ENCODE peak calls at places on chromosomes 7 and 10, in nine cellular contexts. One of them, this sample, is unnamed. For H3K27me3, the result is how much of the 10 kb centered on the place peaks cover.

GRCh38 chr10:34031410-34031809 is 696.9 kb upstream of the NRP1 start:
- DNase-seq in ovary: no peak
- DNase-seq in K562: no peak
- DNase-seq in esophagus muscularis mucosa: peak
- DNase-seq in transverse colon: peak
- DNase-seq in SK-N-SH: no peak
- DNase-seq in H1: no peak
- DNase-seq in upper lobe of left lung: no peak
- DNase-seq in tibial nerve: peak
- DNase-seq in this sample: no peak

GRCh38 chr10:103731609-103732270 is 123.6 kb downstream of the SH3PXD2A start:
- DNase-seq in ovary: no peak
- DNase-seq in K562: no peak
- DNase-seq in esophagus muscularis mucosa: no peak
- DNase-seq in transverse colon: no peak
- DNase-seq in SK-N-SH: no peak
- DNase-seq in H1: no peak
- DNase-seq in upper lobe of left lung: no peak
- DNase-seq in tibial nerve: no peak
- DNase-seq in this sample: no peak

GRCh38 chr10:71747808-71748523 is 25.4 kb downstream of the VSIR start:
- DNase-seq in ovary: no peak
- DNase-seq in K562: no peak
- DNase-seq in esophagus muscularis mucosa: no peak
- DNase-seq in transverse colon: peak
- DNase-seq in SK-N-SH: no peak
- DNase-seq in H1: no peak
- DNase-seq in upper lobe of left lung: no peak
- DNase-seq in tibial nerve: no peak
- DNase-seq in this sample: no peak

GRCh38 chr7:132298782-132299181 is 277.5 kb downstream of the PLXNA4 start:
- DNase-seq in ovary: no peak
- DNase-seq in K562: no peak
- DNase-seq in esophagus muscularis mucosa: no peak
- DNase-seq in transverse colon: no peak
- DNase-seq in SK-N-SH: no peak
- DNase-seq in H1: no peak
- DNase-seq in upper lobe of left lung: no peak
- DNase-seq in tibial nerve: no peak
- DNase-seq in this sample: no peak

GRCh38 chr10:53770903-53771302 is 998.3 kb upstream of the MBL2 start:
- DNase-seq in ovary: no peak
- DNase-seq in K562: no peak
- DNase-seq in esophagus muscularis mucosa: no peak
- DNase-seq in transverse colon: no peak
- DNase-seq in SK-N-SH: peak
- DNase-seq in H1: no peak
- DNase-seq in upper lobe of left lung: no peak
- DNase-seq in tibial nerve: no peak
- DNase-seq in this sample: no peak

GRCh38 chr10:62638062-62638477 is 166.4 kb upstream of the ADO start:
- DNase-seq in ovary: no peak
- DNase-seq in K562: no peak
- DNase-seq in esophagus muscularis mucosa: no peak
- DNase-seq in transverse colon: no peak
- DNase-seq in SK-N-SH: no peak
- DNase-seq in H1: no peak
- DNase-seq in upper lobe of left lung: no peak
- DNase-seq in tibial nerve: peak
- DNase-seq in this sample: no peak

GRCh38 chr10:105950410-105950809 is 1214.1 kb downstream of the SORCS1 start:
- DNase-seq in ovary: no peak
- DNase-seq in K562: peak
- DNase-seq in esophagus muscularis mucosa: no peak
- DNase-seq in transverse colon: peak
- DNase-seq in SK-N-SH: peak
- DNase-seq in H1: no peak
- DNase-seq in upper lobe of left lung: no peak
- DNase-seq in tibial nerve: peak
- DNase-seq in this sample: peak

GRCh38 chr10:117539271-117539876 is 3.2 kb upstream of the EMX2 start:
- DNase-seq in ovary: no peak
- DNase-seq in K562: no peak
- DNase-seq in esophagus muscularis mucosa: no peak
- DNase-seq in transverse colon: no peak
- DNase-seq in SK-N-SH: no peak
- DNase-seq in H1: no peak
- DNase-seq in upper lobe of left lung: no peak
- DNase-seq in tibial nerve: no peak
- DNase-seq in this sample: no peak

GRCh38 chr7:69722836-69723235 is 124.6 kb downstream of the AUTS2 start:
- DNase-seq in ovary: no peak
- DNase-seq in K562: no peak
- DNase-seq in esophagus muscularis mucosa: no peak
- DNase-seq in transverse colon: no peak
- DNase-seq in SK-N-SH: no peak
- DNase-seq in H1: no peak
- DNase-seq in upper lobe of left lung: no peak
- DNase-seq in tibial nerve: no peak
- DNase-seq in this sample: no peak

GRCh38 chr7:17680943-17681351 is 259.3 kb downstream of the SNX13 start:
- DNase-seq in ovary: no peak
- DNase-seq in K562: no peak
- DNase-seq in esophagus muscularis mucosa: no peak
- DNase-seq in transverse colon: no peak
- DNase-seq in SK-N-SH: no peak
- DNase-seq in H1: no peak
- DNase-seq in upper lobe of left lung: no peak
- DNase-seq in tibial nerve: no peak
- DNase-seq in this sample: no peak

GRCh38 chr10:10824611-10825148 is 193.0 kb upstream of the CELF2 start:
- DNase-seq in ovary: peak
- DNase-seq in K562: no peak
- DNase-seq in esophagus muscularis mucosa: no peak
- DNase-seq in transverse colon: peak
- DNase-seq in SK-N-SH: no peak
- DNase-seq in H1: no peak
- DNase-seq in upper lobe of left lung: no peak
- DNase-seq in tibial nerve: peak
- DNase-seq in this sample: no peak

GRCh38 chr10:68628576-68629127 is 68.5 kb downstream of the TET1 start:
- DNase-seq in ovary: no peak
- DNase-seq in K562: no peak
- DNase-seq in esophagus muscularis mucosa: no peak
- DNase-seq in transverse colon: peak
- DNase-seq in SK-N-SH: no peak
- DNase-seq in H1: no peak
- DNase-seq in upper lobe of left lung: no peak
- DNase-seq in tibial nerve: no peak
- DNase-seq in this sample: no peak

GRCh38 chr7:66974986-66975590 is 20.3 kb downstream of the SBDS start:
- DNase-seq in ovary: no peak
- DNase-seq in K562: peak
- DNase-seq in esophagus muscularis mucosa: no peak
- DNase-seq in transverse colon: no peak
- DNase-seq in SK-N-SH: no peak
- DNase-seq in H1: no peak
- DNase-seq in upper lobe of left lung: peak
- DNase-seq in tibial nerve: no peak
- DNase-seq in this sample: no peak
- TF ChIP-seq EP300 in ovary: no peak
- TF ChIP-seq EP300 in K562: no peak
- TF ChIP-seq EP300 in esophagus muscularis mucosa: no peak
- TF ChIP-seq EP300 in transverse colon: no peak
- TF ChIP-seq EP300 in SK-N-SH: no peak
- TF ChIP-seq EP300 in H1: no peak
- TF ChIP-seq EP300 in upper lobe of left lung: no peak
- TF ChIP-seq EP300 in tibial nerve: no peak
- TF ChIP-seq EP300 in this sample: no peak

DNA sequence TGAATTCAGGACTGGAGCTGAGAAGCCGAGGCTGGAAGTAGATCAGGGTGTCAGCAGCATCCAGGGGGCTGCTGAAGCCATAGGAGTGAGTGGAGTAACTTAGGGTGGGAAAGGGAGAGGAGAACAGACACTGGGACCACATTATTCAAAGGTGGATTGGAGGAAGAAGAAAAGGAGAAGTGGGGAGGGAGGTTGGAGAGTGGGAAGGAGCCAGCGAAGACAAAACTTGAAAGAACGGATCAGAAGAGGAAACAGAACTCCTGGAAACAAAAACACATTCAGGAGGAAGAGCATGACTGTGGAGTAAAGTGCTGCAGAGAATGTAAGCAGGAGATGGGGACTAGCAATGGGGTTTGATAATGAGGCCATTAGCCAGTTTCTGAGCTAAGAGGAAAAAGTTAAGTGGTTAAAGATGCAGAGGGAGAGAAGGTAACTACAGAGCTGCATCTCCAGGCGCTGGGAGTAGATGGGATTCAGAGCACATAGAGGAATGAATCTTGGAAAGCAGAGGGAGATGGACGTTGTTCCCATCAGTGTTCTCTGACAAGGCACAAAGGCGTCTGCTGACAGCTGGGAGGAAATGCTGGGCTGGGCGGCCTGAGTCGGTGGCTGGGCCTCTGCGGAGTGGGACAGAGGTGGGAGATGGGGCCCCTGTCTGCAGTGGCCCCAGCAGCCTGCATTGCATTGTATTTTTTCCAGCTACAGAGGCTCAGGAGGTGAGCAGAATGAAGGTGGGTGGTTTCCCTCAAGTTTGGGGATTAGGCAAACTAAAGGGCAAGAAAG is 63.1 kb upstream of the LEP start:
- DNase-seq in ovary: no peak
- DNase-seq in K562: no peak
- DNase-seq in esophagus muscularis mucosa: no peak
- DNase-seq in transverse colon: no peak
- DNase-seq in SK-N-SH: no peak
- DNase-seq in H1: no peak
- DNase-seq in upper lobe of left lung: no peak
- DNase-seq in tibial nerve: no peak
- DNase-seq in this sample: no peak
- H3K27me3 ChIP-seq in ovary: under half
- H3K27me3 ChIP-seq in K562: under half
- H3K27me3 ChIP-seq in esophagus muscularis mucosa: under half
- H3K27me3 ChIP-seq in transverse colon: under half
- H3K27me3 ChIP-seq in SK-N-SH: under half
- H3K27me3 ChIP-seq in H1: under half
- H3K27me3 ChIP-seq in upper lobe of left lung: under half
- H3K27me3 ChIP-seq in tibial nerve: under half
- H3K27me3 ChIP-seq in this sample: half or more

DNA sequence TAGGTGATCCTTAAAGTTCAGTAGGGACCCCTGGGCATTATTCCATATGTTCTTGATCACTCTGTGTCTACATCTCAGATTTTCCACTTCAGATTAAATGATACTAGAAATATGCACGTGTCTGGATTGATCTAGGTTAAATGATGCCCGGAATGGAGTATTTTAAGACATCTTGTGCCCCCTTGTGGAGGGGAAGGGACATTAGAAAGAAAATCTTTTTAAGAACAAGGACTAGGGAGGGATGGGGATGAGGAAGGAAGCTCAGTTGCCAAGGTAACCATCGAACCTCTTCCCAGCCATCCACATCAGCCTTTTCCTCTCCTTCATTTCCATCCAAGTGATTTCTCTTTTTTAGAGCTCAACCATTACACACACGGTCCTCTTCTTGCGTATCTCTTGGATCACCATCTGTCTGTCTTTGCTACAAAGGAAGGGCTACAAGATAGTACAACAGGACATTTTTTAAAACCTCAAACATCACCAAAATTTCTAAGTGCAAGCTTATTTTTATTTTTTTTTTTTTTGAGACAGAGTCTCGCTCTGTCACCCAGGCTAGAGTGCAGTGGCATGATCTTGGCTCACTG is 40.5 kb downstream of the PRSS2 start:
- DNase-seq in ovary: no peak
- DNase-seq in K562: peak
- DNase-seq in esophagus muscularis mucosa: no peak
- DNase-seq in transverse colon: no peak
- DNase-seq in SK-N-SH: peak
- DNase-seq in H1: no peak
- DNase-seq in upper lobe of left lung: no peak
- DNase-seq in tibial nerve: no peak
- DNase-seq in this sample: no peak
- TF ChIP-seq EP300 in ovary: no peak
- TF ChIP-seq EP300 in K562: no peak
- TF ChIP-seq EP300 in esophagus muscularis mucosa: no peak
- TF ChIP-seq EP300 in transverse colon: no peak
- TF ChIP-seq EP300 in SK-N-SH: no peak
- TF ChIP-seq EP300 in H1: no peak
- TF ChIP-seq EP300 in upper lobe of left lung: no peak
- TF ChIP-seq EP300 in tibial nerve: no peak
- TF ChIP-seq EP300 in this sample: no peak

GRCh38 chr7:154482863-154483262 is 430.7 kb downstream of the DPP6 start:
- DNase-seq in ovary: no peak
- DNase-seq in K562: no peak
- DNase-seq in esophagus muscularis mucosa: peak
- DNase-seq in transverse colon: no peak
- DNase-seq in SK-N-SH: no peak
- DNase-seq in H1: no peak
- DNase-seq in upper lobe of left lung: no peak
- DNase-seq in tibial nerve: no peak
- DNase-seq in this sample: no peak

GRCh38 chr7:154489897-154490296 is 437.7 kb downstream of the DPP6 start:
- DNase-seq in ovary: no peak
- DNase-seq in K562: no peak
- DNase-seq in esophagus muscularis mucosa: no peak
- DNase-seq in transverse colon: no peak
- DNase-seq in SK-N-SH: no peak
- DNase-seq in H1: no peak
- DNase-seq in upper lobe of left lung: no peak
- DNase-seq in tibial nerve: no peak
- DNase-seq in this sample: no peak

GRCh38 chr7:154484943-154485342 is 432.7 kb downstream of the DPP6 start:
- DNase-seq in ovary: no peak
- DNase-seq in K562: no peak
- DNase-seq in esophagus muscularis mucosa: no peak
- DNase-seq in transverse colon: no peak
- DNase-seq in SK-N-SH: peak
- DNase-seq in H1: no peak
- DNase-seq in upper lobe of left lung: no peak
- DNase-seq in tibial nerve: no peak
- DNase-seq in this sample: no peak

GRCh38 chr7:154480817-154481216 is 428.6 kb downstream of the DPP6 start:
- DNase-seq in ovary: no peak
- DNase-seq in K562: no peak
- DNase-seq in esophagus muscularis mucosa: peak
- DNase-seq in transverse colon: no peak
- DNase-seq in SK-N-SH: no peak
- DNase-seq in H1: no peak
- DNase-seq in upper lobe of left lung: no peak
- DNase-seq in tibial nerve: no peak
- DNase-seq in this sample: no peak

DNA sequence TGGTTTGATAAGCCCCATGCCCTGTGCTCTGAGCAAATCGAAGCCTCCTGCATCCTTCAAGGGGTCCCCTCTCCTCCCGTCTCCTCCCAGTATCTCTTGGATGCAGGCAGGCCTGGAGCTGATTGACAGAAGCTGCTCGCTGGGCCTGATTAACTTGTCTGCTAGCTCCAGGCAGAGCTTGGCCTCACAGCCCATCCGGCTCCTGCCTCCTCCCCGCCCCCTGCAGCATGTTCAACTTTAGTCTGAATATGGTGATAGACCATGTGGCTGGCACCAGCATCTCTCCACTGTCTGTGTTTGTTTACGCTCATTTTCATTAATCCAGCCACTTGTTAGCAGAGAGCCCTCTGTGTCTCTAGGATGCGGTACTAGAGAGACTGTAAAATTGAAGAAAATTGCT is 432.2 kb downstream of the DPP6 start:
- DNase-seq in ovary: no peak
- DNase-seq in K562: no peak
- DNase-seq in esophagus muscularis mucosa: peak
- DNase-seq in transverse colon: no peak
- DNase-seq in SK-N-SH: peak
- DNase-seq in H1: no peak
- DNase-seq in upper lobe of left lung: peak
- DNase-seq in tibial nerve: no peak
- DNase-seq in this sample: no peak
- H3K27me3 ChIP-seq in ovary: under half
- H3K27me3 ChIP-seq in K562: under half
- H3K27me3 ChIP-seq in esophagus muscularis mucosa: under half
- H3K27me3 ChIP-seq in transverse colon: under half
- H3K27me3 ChIP-seq in SK-N-SH: under half
- H3K27me3 ChIP-seq in H1: under half
- H3K27me3 ChIP-seq in upper lobe of left lung: under half
- H3K27me3 ChIP-seq in tibial nerve: under half
- H3K27me3 ChIP-seq in this sample: under half

This sample was measured in stomach.